ENCODE peak calls at places on chromosomes 5 and 9, in five cellular contexts. P is PC-9, Q is psoas muscle, I is lower leg skin, A is AG04450. B is an unnamed sample.
A peak's percentile ranks its signal among the peaks of the same experiment; 100 is the strongest.

GRCh38 chr9:109497193-109498165 is 628 bp downstream of the PTPN3 start:
- DNase-seq in P (no peak), Q (peak; percentile 19), I (no peak), A (no peak), B (no peak)

GRCh38 chr9:127903557-127904475 is 4.4 kb upstream of the ST6GALNAC6 start:
- DNase-seq in P (no peak), Q (peak; percentile 68), I (peak; percentile 75), A (no peak), B (peak; percentile 46)

GRCh38 chr5:67291066-67291465 is 94.5 kb upstream of the CD180 start:
- DNase-seq in P (no peak), Q (no peak), I (no peak), A (no peak), B (no peak)

GRCh38 chr5:168607946-168608345 is 28.8 kb upstream of the PANK3 start:
- DNase-seq in P (no peak), Q (no peak), I (no peak), A (no peak), B (no peak)

GRCh38 chr9:69391946-69392345 is 66.9 kb downstream of the ENTREP1 start:
- DNase-seq in P (no peak), Q (no peak), I (no peak), A (no peak), B (no peak)

GRCh38 chr5:151178779-151179488 is 21.4 kb upstream of the ANXA6 start:
- DNase-seq in P (no peak), Q (no peak), I (no peak), A (no peak), B (no peak)

GRCh38 chr9:123469231-123469630 is 113.2 kb downstream of the CRB2 start:
- DNase-seq in P (no peak), Q (no peak), I (no peak), A (no peak), B (no peak)

GRCh38 chr9:27701664-27702063 is 128.4 kb upstream of the C9orf72 start:
- DNase-seq in P (no peak), Q (peak; percentile 13), I (peak; percentile 36), A (no peak), B (no peak)

GRCh38 chr5:14342306-14342705 is 199.2 kb downstream of the TRIO start:
- DNase-seq in P (no peak), Q (no peak), I (no peak), A (no peak), B (no peak)

GRCh38 chr9:22117511-22118388 is 108.6 kb upstream of the CDKN2B start:
- DNase-seq in P (no peak), Q (no peak), I (peak; percentile 70), A (no peak), B (no peak)

GRCh38 chr9:21681641-21682040 is 120.8 kb upstream of the MTAP start:
- DNase-seq in P (peak; percentile 84), Q (no peak), I (no peak), A (no peak), B (no peak)

GRCh38 chr5:171598279-171599152 is 179.1 kb downstream of the FGF18 start:
- DNase-seq in P (no peak), Q (no peak), I (no peak), A (no peak), B (no peak)
- TF ChIP-seq CTCF in P (no peak), Q (no peak), I (no peak), A (peak; percentile 16), B (peak; percentile 13)

GRCh38 chr5:62315376-62316049 is 9.5 kb downstream of the KIF2A start:
- DNase-seq in P (no peak), Q (no peak), I (no peak), A (no peak), B (no peak)
- TF ChIP-seq CTCF in P (no peak), Q (no peak), I (no peak), A (no peak), B (no peak)

DNA sequence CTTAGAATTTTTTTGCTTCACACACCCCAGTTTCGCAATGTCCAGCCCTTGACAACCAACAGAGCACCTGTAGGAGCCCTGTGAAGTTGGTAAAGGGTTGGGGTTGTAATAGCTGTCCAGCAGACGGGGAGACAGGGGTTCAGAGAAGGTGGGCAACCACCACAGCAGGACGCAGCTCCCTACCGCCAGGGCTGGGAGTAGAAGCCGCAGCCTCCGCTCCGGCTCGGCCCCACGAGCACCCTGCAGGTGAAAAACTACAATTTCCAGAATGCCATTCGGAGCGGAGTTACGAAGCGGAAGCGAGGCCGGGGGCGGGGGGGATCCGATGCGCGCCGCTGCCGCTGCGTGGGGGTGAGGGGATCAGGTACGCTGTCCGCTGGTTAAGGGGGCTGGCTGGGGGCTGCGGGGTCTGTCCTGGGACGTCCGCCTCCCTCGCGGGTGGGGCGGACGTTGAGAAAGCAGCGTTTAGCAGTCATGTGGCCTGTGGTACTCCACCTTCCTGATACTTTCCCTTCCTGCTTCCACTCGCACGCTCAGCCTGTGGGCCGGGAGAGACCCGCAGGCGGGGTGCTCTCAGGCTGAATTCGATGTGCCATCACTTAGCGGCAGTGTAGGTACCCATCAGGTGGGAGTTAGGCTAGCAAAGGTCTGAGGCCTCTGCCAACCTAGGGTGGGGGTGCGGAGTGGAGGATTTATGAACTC is at the start of gene TRMT10B:
- DNase-seq in P (peak; percentile 49), Q (peak; percentile 72), I (peak; percentile 31), A (peak; percentile 10), B (peak; percentile 64)
- TF ChIP-seq CTCF in P (no peak), Q (no peak), I (no peak), A (peak; percentile 24), B (peak; percentile 31)

DNA sequence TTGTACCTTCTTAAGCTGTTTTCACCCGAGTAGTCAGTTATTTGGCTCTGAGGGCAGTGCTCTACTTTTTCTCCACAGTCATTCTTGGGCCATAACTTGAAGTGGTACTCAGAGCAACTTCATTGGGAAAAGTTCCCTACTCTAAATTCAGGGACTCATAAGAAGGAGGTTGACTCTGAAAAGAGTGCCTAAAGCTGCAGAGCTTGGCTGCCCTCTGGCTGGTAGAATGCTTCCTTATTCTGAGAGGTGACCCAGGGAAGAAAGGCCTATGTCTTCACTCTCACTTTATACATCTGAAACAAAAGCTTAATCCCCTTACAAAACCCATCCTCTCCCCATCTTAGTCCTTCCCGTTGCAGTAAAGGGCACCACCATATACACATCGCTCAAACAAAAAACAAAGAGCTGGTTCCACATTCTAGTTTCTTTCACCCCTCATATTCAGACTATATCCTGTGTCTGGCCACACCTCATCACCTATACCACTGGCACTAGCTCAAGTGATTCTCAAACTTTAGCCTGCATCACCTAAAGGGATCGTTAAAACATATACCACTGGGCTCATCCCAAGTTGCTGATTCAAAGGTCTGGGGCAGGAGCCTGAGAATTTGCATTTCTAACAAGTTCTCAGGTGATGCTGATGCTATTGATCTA is 7.9 kb downstream of the IGIP start:
- DNase-seq in P (no peak), Q (no peak), I (no peak), A (no peak), B (no peak)
- TF ChIP-seq CTCF in P (no peak), Q (no peak), I (no peak), A (no peak), B (no peak)

B was measured in neural crest cell.